ENCODE peak calls at places on chromosomes 13 and 19, in six cellular contexts. C is A549, F is IMR-90, A is breast epithelium, Q is K562, O is adrenal gland. U is an unnamed sample.

GRCh38 chr13:97125810-97126738 is 96.1 kb upstream of the MBNL2 start:
- DNase-seq in O (peak; percentile 17), A (no peak), Q (no peak), F (peak; percentile 39), C (no peak), U (no peak)

GRCh38 chr13:67736646-67737420 is 506.7 kb upstream of the PCDH9 start:
- DNase-seq in Q (no peak), A (no peak), O (peak; percentile 5), C (peak; percentile 43), F (peak; percentile 68), U (no peak)

GRCh38 chr19:16829822-16830289 is 658 bp downstream of the SIN3B start:
- DNase-seq in F (no peak), A (no peak), O (no peak), C (no peak), Q (peak; percentile 23), U (no peak)

GRCh38 chr13:106178816-106179215 is 356.6 kb downstream of the EFNB2 start:
- DNase-seq in O (no peak), C (no peak), F (no peak), Q (no peak), A (no peak), U (no peak)

GRCh38 chr19:44608391-44608821 is 5.0 kb upstream of the IGSF23 start:
- DNase-seq in O (no peak), C (no peak), A (no peak), F (peak; percentile 69), Q (no peak), U (no peak)

GRCh38 chr13:49436890-49437289 is 7.0 kb downstream of the CAB39L start:
- DNase-seq in F (peak; percentile 73), A (no peak), Q (no peak), C (peak; percentile 34), O (peak; percentile 57), U (peak; percentile 11)

GRCh38 chr19:49151339-49152217 is 3.6 kb downstream of the HRC start:
- DNase-seq in Q (peak; percentile 93), O (peak; percentile 88), A (peak; percentile 98), C (peak; percentile 91), F (peak; percentile 11), U (peak; percentile 96)

GRCh38 chr13:63117710-63118109 is 1702.1 kb upstream of the PCDH20 start:
- DNase-seq in C (no peak), A (no peak), Q (no peak), F (no peak), O (no peak), U (no peak)

GRCh38 chr19:38290631-38291147 is 13.4 kb upstream of the C19orf33 start:
- DNase-seq in F (peak; percentile 98), C (peak; percentile 61), A (peak; percentile 89), O (no peak), Q (no peak), U (peak; percentile 96)

GRCh38 chr13:40480012-40480914 is 186.2 kb downstream of the FOXO1 start:
- DNase-seq in F (no peak), O (peak; percentile 7), C (no peak), Q (no peak), A (no peak), U (no peak)

GRCh38 chr19:35030257-35031071 is at the start of gene SCN1B:
- DNase-seq in F (peak; percentile 55), A (no peak), Q (peak; percentile 87), O (peak; percentile 75), C (peak; percentile 85), U (no peak)

DNA sequence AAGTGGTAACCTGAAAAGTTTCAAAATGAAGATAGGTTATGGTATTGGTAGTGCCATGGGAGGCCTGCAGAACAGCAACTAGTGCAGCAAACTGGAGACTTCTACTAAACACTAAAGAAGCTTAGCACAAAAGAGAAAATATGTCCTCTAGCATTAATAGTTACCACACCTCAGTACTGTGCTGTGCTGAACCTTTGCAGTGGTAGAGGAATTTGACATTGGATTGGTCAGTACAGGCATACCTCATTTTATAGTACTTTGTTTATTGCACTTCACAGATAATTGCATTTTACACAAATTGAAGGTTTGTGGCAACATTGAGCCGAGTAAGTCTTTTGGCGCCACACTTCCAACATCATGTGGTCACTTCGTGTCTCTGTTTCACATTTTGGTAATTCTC is 40.4 kb downstream of the ZMYM2 start:
- DNase-seq in Q (no peak), O (no peak), A (no peak), C (no peak), F (no peak), U (no peak)
- TF ChIP-seq CTCF in Q (no peak), O (no peak), A (no peak), C (no peak), F (no peak), U (no peak)

GRCh38 chr19:12331211-12331941 is 2.1 kb downstream of the ZNF563 start:
- DNase-seq in O (peak; percentile 45), Q (no peak), C (no peak), F (no peak), A (no peak), U (no peak)

GRCh38 chr19:12330340-12330739 is 3.1 kb downstream of the ZNF563 start:
- DNase-seq in Q (no peak), A (no peak), C (no peak), F (no peak), O (no peak), U (no peak)

DNA sequence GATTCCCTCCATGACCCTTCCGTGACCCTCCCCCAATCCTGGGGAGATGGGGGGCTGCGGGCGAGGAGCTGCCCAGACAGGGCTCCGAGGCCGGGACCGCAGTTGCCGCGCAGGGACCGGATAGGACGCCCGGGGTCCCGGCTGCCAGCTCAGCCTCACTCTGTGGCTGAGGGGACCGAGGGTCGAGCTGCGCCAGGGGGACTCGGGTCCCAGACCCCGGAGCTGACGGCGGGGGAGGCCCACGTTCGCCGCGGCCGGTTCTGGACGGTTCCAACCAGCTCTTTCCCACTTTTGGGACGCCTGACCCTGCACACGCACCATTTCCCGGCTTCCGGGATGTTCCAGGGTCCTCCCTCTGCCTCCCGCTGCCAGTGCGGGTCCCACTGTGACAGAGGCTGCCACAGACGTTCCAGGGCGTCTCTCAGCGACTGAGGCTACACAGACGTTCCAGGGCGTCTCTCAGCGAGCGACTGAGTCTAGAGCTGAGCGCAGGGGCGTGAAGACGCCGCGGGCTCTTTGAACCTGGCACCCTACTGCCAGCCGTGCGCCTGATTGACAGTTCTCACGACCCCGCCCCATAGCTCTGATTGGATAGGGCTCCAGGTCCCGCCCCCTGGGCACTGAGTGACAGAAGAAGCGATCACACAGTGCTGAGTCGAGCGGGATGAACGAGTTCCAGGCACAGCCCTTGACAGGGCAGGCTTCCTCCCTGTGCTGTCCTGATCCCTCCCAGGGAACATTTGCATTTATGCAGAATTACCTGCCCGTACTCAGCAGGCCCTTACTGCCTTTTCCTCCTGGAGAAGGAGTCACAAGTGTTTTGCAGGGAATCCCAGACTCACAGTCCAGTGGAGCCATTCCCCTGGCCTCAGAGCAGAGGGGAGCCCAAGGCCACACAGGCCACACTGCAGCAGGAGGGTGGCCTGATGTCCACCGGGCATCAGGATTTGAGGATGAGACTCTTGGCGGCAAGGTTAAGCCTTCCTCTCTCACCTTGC is at the start of gene ZNF563:
- DNase-seq in O (peak; percentile 99), F (peak; percentile 89), C (no peak), Q (peak; percentile 81), A (peak; percentile 98), U (peak; percentile 98)
- TF ChIP-seq POLR2A in O (peak; percentile 78), F (peak; percentile 29), C (no peak), Q (peak; percentile 57), A (peak; percentile 73), U (peak; percentile 95)

DNA sequence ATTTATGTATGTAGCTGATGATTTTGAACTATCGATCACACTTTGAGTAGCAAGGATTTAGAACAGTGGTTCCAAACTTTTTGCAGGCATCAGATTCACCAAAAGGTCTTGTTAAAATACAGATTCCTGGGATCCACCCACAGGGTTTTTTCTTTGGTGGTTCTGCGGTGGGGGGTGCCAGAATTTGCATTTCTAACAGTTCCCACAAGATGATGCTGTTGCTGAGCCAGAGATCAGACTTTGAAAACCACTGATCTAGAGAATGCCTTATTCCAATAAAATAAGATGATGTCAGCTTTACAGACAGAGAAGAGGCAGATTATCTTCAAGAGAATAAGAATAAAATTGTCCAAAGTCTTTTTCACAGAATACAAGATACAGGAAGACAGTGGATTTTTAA is 80.9 kb upstream of the SHISA2 start:
- DNase-seq in O (peak; percentile 30), A (no peak), Q (peak; percentile 6), F (peak; percentile 13), C (no peak), U (no peak)
- TF ChIP-seq CTCF in O (peak; percentile 39), A (no peak), Q (peak; percentile 45), F (peak; percentile 32), C (no peak), U (no peak)

DNA sequence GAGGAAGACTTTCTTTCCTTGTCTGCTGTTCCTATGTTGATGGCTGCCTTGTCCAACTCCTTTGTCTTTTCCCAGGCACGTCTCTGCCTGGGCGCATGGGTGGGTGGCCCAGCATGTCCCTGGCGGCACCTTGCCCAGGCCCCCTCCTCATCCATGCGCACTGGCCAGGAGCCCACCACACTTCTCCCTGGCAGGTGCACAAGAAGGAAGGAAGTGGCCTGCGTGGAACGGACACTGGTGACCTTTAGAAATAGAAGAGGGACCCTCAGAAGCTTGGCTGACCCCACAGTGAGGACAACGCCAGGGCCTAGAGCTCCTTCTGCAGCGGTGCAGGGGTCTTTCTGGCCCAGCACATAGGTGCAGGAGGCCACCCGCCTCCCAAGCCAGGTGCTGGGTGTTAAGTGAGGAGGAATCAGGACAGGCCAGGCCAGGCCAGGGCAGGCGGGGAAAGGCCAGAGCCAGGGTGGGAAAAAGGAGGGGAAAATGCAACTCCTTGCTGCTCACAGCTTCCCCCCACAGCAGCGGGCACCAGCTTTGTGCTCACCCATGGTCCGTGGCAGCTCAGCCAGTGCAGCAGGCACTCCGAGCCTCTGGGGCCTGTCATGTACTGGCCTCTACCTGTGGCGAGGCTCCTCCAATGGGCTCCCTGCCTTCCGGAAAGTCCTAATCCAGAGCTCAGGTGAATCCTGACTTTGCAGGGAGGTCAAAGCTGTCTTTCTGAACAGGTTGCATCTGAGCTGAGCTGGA is 104.0 kb downstream of the SOX1 start:
- DNase-seq in O (no peak), A (no peak), C (no peak), F (no peak), Q (no peak), U (no peak)
- TF ChIP-seq POLR2A in O (no peak), A (no peak), C (no peak), F (no peak), Q (no peak), U (no peak)

GRCh38 chr13:79543883-79544282 is 62.9 kb downstream of the NDFIP2 start:
- DNase-seq in Q (no peak), C (no peak), A (no peak), F (no peak), O (no peak), U (no peak)

GRCh38 chr13:79547821-79548220 is 66.9 kb downstream of the NDFIP2 start:
- DNase-seq in Q (no peak), F (no peak), O (no peak), C (no peak), A (no peak), U (no peak)

GRCh38 chr13:79547211-79547610 is 66.3 kb downstream of the NDFIP2 start:
- DNase-seq in A (no peak), F (no peak), Q (no peak), C (no peak), O (no peak), U (no peak)

GRCh38 chr13:79549355-79550106 is 68.6 kb downstream of the NDFIP2 start:
- DNase-seq in Q (no peak), C (no peak), O (no peak), A (no peak), F (peak; percentile 38), U (no peak)

GRCh38 chr13:79548886-79549285 is 67.9 kb downstream of the NDFIP2 start:
- DNase-seq in Q (no peak), F (peak; percentile 11), A (no peak), C (peak; percentile 7), O (no peak), U (no peak)
- TF ChIP-seq CTCF in Q (no peak), F (peak; percentile 43), A (no peak), C (peak; percentile 38), O (no peak), U (peak; percentile 15)